ENCODE peak calls at places on chromosomes 12 and 14, in four cellular contexts. X is astrocyte of the spinal cord; U is left ventricle myocardium inferior; I is CD4-positive, CD25-positive, alpha-beta regulatory T cell. M is an unnamed sample.

GRCh38 chr14:87049886-87050820 is 942.8 kb downstream of the GALC start:
- DNase-seq in I (no peak), X (peak), U (no peak), M (no peak)

GRCh38 chr12:31558521-31558920 is 32.4 kb downstream of the DENND5B start:
- DNase-seq in I (no peak), X (peak), U (no peak), M (no peak)

GRCh38 chr12:18224745-18225144 is 36.6 kb upstream of the PIK3C2G start:
- DNase-seq in I (no peak), X (peak), U (no peak), M (no peak)

GRCh38 chr14:61077437-61077836 is 96.4 kb downstream of the SLC38A6 start:
- DNase-seq in X (no peak), I (no peak), U (no peak), M (no peak)

GRCh38 chr12:46556105-46556559 is 183.6 kb upstream of the SLC38A2 start:
- DNase-seq in I (no peak), U (no peak), X (peak), M (peak)

GRCh38 chr12:131210506-131211278 is 257.0 kb downstream of the ADGRD1 start:
- DNase-seq in X (no peak), I (no peak), U (no peak), M (no peak)

GRCh38 chr14:105888151-105888550 is 361.8 kb downstream of the TMEM121 start:
- DNase-seq in X (no peak), U (no peak), I (no peak), M (no peak)

GRCh38 chr14:91158091-91158790 is 44.4 kb downstream of the DGLUCY start:
- DNase-seq in I (no peak), X (no peak), U (peak), M (no peak)

GRCh38 chr12:26580619-26581018 is 252.4 kb downstream of the ITPR2 start:
- DNase-seq in I (no peak), X (no peak), U (no peak), M (no peak)

GRCh38 chr14:75884198-75884611 is 97.6 kb downstream of the TGFB3 start:
- DNase-seq in X (peak), U (no peak), I (no peak), M (peak)

DNA sequence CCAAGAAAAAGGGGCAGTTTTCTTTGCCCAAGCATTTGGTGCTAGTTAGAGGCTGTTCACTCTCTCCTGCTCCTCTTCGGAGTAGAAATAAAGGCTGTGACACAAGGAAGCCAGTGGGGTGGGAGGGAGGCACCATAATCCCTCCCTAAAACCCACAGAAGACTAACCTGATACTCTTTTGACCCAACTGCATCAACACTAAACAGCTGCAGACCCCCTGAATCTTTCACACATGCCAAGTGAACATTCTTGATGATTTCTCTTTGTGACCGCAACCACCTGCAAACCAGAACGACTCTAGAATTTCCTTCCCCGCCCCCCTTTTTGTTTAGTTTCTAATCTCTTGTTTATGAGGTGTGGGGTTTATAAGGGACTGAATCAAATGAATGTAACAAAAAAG is 175.8 kb upstream of the BCL2L14 start:
- DNase-seq in U (no peak), X (no peak), I (no peak), M (no peak)
- H3K4me3 ChIP-seq in U (no peak), X (no peak), I (no peak), M (no peak)

DNA sequence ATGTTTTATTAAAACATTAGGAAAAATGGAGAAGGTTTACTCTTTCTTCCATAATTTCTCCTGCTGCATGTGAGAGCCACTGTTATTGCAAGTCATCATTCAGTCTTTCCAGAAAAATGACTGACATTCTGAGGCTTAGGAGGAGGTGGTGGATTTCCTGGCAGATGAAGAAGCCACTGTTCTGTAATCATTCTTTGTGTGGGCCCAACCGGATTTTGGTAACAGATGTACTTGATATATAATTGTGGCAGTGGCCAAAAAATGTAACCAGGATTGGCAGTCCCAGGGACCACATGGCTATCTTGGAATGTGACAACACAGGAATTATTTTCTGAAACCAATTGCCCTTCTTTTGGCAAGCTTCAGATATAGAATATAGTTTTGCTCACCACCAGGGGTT is 120.2 kb downstream of the DAAM1 start:
- DNase-seq in U (no peak), I (no peak), X (no peak), M (no peak)
- H3K4me3 ChIP-seq in U (no peak), I (no peak), X (no peak), M (no peak)

GRCh38 chr12:93696462-93696861 is 19.3 kb downstream of the CRADD start:
- DNase-seq in I (no peak), U (no peak), X (no peak), M (no peak)

GRCh38 chr12:93702707-93703305 is 25.6 kb downstream of the CRADD start:
- DNase-seq in U (no peak), X (no peak), I (no peak), M (no peak)

GRCh38 chr12:93699271-93700141 is 22.3 kb downstream of the CRADD start:
- DNase-seq in U (no peak), I (no peak), X (peak), M (no peak)

GRCh38 chr12:93704122-93704521 is 26.9 kb downstream of the CRADD start:
- DNase-seq in U (no peak), X (no peak), I (no peak), M (no peak)

GRCh38 chr12:93698307-93699092 is 21.3 kb downstream of the CRADD start:
- DNase-seq in X (peak), I (no peak), U (no peak), M (no peak)
- H3K4me3 ChIP-seq in X (no peak), I (no peak), U (no peak), M (no peak)

DNA sequence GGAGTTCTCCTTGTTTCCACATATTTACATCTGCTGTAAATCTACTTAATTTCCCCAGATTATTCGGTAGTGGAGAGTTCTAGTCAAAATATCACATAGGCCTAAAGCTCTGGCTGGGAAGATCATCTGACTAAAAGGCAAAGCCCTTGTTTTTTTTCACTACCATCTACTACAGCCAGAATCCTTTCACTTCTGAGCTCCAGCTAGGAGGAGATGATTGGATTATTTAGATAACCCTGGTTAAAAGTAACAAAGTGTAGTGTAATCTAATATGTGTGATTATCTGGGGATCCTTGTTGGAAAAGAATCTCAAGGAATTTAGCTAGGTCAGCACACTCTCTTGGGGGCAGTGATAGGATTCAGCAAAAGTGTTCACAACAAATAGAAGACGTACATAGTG is 125.4 kb downstream of the DYRK2 start:
- DNase-seq in I (no peak), X (peak), U (no peak), M (no peak)
- H3K4me3 ChIP-seq in I (no peak), X (no peak), U (no peak), M (no peak)

GRCh38 chr14:51884086-51884927 is 23.9 kb downstream of the GNG2 start:
- DNase-seq in I (no peak), U (no peak), X (peak), M (no peak)
- H3K4me3 ChIP-seq in I (peak), U (peak), X (no peak), M (no peak)

GRCh38 chr14:64841772-64842490 is 37.8 kb downstream of the SPTB start:
- DNase-seq in I (no peak), U (peak), X (no peak), M (no peak)

GRCh38 chr14:64841121-64841611 is 38.5 kb downstream of the SPTB start:
- DNase-seq in I (no peak), U (no peak), X (peak), M (peak)

GRCh38 chr14:64844993-64845536 is 34.6 kb downstream of the SPTB start:
- DNase-seq in X (no peak), I (no peak), U (no peak), M (no peak)

GRCh38 chr14:64845878-64846277 is 33.8 kb downstream of the SPTB start:
- DNase-seq in I (no peak), U (no peak), X (peak), M (no peak)

GRCh38 chr14:64844272-64844671 is 35.4 kb downstream of the SPTB start:
- DNase-seq in I (no peak), X (no peak), U (no peak), M (no peak)
- H3K4me3 ChIP-seq in I (no peak), X (no peak), U (no peak), M (no peak)

GRCh38 chr12:9864913-9865675 is 4.1 kb downstream of the CLEC2B start:
- DNase-seq in X (no peak), U (no peak), I (no peak), M (peak)
- H3K4me3 ChIP-seq in X (no peak), U (peak), I (peak), M (peak)

GRCh38 chr12:49707812-49708147 is 575 bp upstream of the FMNL3 start:
- DNase-seq in X (no peak), U (no peak), I (no peak), M (no peak)

GRCh38 chr12:49706351-49707126 is 666 bp downstream of the FMNL3 start:
- DNase-seq in X (peak), U (peak), I (peak), M (peak)

GRCh38 chr12:49703647-49704137 is 3.5 kb downstream of the FMNL3 start:
- DNase-seq in U (no peak), I (peak), X (peak), M (peak)

GRCh38 chr12:49707127-49707811 is at the start of gene FMNL3:
- DNase-seq in I (peak), X (peak), U (peak), M (peak)

GRCh38 chr12:49705479-49706267 is 1.5 kb downstream of the FMNL3 start:
- DNase-seq in X (peak), U (peak), I (peak), M (peak)
- H3K4me3 ChIP-seq in X (peak), U (peak), I (peak), M (peak)

DNA sequence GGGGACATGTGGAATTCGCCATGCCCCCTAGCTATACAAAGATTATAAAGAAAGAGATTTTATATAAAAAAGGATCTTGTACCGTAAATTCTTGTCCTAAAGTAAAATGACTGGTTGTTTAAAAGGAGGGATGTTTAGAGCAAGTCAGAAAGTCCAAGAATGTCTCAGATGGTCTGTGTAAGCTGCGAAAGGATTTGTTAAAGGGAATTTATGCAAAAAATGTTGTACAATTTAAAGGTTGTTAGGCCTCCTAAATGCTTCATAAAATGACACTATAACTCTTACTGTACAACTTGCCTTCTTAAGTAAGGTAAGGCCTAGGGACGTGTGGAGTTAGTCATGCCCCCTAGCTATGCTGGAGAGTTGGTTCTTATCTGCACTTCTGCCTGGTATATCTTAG is 237.6 kb downstream of the KCNH5 start:
- DNase-seq in U (no peak), X (no peak), I (no peak), M (no peak)
- H3K4me3 ChIP-seq in U (no peak), X (no peak), I (no peak), M (no peak)

GRCh38 chr14:49621114-49621881 is 699 bp downstream of the MGAT2 start:
- DNase-seq in X (no peak), U (peak), I (no peak), M (peak)

GRCh38 chr14:49620182-49621113 is at the start of the genes MGAT2 and RPL36AL:
- DNase-seq in U (peak), X (peak), I (peak), M (peak)

GRCh38 chr14:49623387-49623786 is 2.8 kb downstream of the MGAT2 start:
- DNase-seq in I (no peak), U (no peak), X (no peak), M (no peak)

GRCh38 chr14:49622022-49622607 is 1.5 kb downstream of the MGAT2 start:
- DNase-seq in I (no peak), U (no peak), X (no peak), M (peak)

GRCh38 chr14:49623941-49624806 is 3.6 kb downstream of the MGAT2 start:
- DNase-seq in I (no peak), X (no peak), U (no peak), M (no peak)
- H3K4me3 ChIP-seq in I (peak), X (no peak), U (no peak), M (no peak)

M was measured in SJSA1.